ENCODE peak calls at places on chromosomes 12 and 14, in seven cellular contexts. H is left ventricle myocardium inferior; V is breast epithelium; K is tibial nerve; B is CD4-positive, alpha-beta memory T cell; Y is psoas muscle; W is kidney. U is an unnamed sample.
A peak's percentile ranks its signal among the peaks of the same experiment; 100 is the strongest.

GRCh38 chr14:90630407-90630806 is 185.8 kb downstream of the TTC7B start:
- DNase-seq in Y (no peak), V (no peak), W (no peak), K (no peak), H (no peak), B (no peak), U (no peak)

GRCh38 chr14:98082833-98083232 is 1189.2 kb downstream of the BCL11B start:
- DNase-seq in V (no peak), H (no peak), W (no peak), B (no peak), Y (no peak), K (no peak), U (no peak)

GRCh38 chr12:31118347-31118830 is 44.7 kb downstream of the DDX11 start:
- DNase-seq in W (no peak), Y (no peak), V (no peak), K (no peak), H (no peak), B (peak; percentile 22), U (no peak)

GRCh38 chr14:54503476-54503875 is 6.2 kb upstream of the CGRRF1 start:
- DNase-seq in W (no peak), V (no peak), H (no peak), Y (no peak), K (no peak), B (no peak), U (no peak)

GRCh38 chr14:53814371-53814770 is 142.3 kb downstream of the BMP4 start:
- DNase-seq in W (no peak), K (no peak), V (no peak), Y (no peak), H (no peak), B (no peak), U (no peak)

GRCh38 chr12:132850291-132850690 is 21.6 kb upstream of the GOLGA3 start:
- DNase-seq in W (no peak), B (no peak), Y (no peak), V (no peak), H (no peak), K (no peak), U (no peak)

GRCh38 chr12:124358572-124358971 is 63.7 kb downstream of the RFLNA start:
- DNase-seq in W (no peak), K (no peak), V (no peak), H (no peak), Y (no peak), B (no peak), U (no peak)

GRCh38 chr12:54140958-54141388 is 47.8 kb downstream of the SMUG1 start:
- DNase-seq in Y (peak; percentile 54), B (no peak), H (peak; percentile 27), V (no peak), K (no peak), W (peak; percentile 76), U (no peak)

GRCh38 chr12:132806857-132807256 is 21.8 kb downstream of the GOLGA3 start:
- DNase-seq in V (no peak), B (no peak), H (no peak), W (no peak), K (no peak), Y (no peak), U (no peak)

GRCh38 chr12:75814856-75815754 is 216.5 kb downstream of the PHLDA1 start:
- DNase-seq in B (peak; percentile 62), Y (no peak), V (no peak), H (no peak), K (no peak), W (no peak), U (no peak)

GRCh38 chr14:104933721-104934379 is 9.2 kb downstream of the PLD4 start:
- DNase-seq in K (peak; percentile 9), B (no peak), H (peak; percentile 12), W (peak; percentile 77), Y (no peak), V (no peak), U (no peak)

GRCh38 chr12:128387811-128388422 is 120.9 kb downstream of the TMEM132C start:
- DNase-seq in K (no peak), B (no peak), Y (peak; percentile 29), W (no peak), V (no peak), H (no peak), U (peak; percentile 48)

GRCh38 chr12:87685696-87686095 is 343.5 kb downstream of the C12orf50 start:
- DNase-seq in K (no peak), Y (no peak), V (no peak), H (no peak), W (no peak), B (no peak), U (no peak)

GRCh38 chr14:101232340-101233015 is 328.8 kb upstream of the DIO3 start:
- DNase-seq in B (no peak), H (no peak), K (no peak), Y (no peak), W (peak; percentile 49), V (no peak), U (no peak)

DNA sequence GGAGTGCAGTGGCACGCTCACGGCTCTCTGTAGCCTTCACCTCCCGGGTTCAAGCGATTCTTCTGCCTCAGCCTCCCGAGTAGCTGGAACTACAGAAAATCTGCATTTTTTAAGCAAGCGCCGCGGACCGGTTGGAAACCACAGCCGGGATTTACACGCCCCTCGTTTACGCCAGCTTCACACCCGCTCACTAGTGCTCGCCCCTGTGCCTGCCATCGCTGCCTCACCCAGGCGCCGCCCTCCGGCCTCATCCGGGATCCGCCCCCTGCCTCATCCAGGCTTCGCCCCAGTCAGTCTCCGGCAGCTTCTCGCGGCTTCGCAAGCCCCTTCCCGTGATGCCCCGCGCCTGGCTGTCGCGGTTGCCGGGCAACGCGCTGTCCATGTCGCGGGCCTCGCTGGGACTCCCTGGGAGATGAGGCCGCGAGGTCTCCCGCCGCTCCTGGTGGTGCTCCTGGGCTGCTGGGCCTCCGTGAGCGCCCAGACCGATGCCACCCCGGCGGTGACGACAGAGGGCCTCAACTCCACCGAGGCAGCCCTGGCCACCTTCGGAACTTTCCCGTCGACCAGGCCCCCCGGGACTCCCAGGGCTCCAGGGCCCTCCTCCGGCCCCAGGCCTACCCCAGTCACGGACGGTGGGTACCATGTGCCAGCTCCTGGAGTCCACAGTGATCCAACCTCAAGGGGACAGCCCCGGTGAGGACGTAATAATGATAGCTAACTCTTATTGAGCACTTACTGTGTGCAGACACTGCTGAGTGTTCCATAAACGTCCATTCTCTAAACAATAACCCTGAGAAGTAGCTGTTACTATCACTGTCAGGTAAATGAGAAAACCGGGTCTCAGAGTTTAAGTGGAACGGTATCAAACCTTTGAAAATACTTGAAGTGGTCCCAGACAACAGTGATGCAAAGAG is at the start of gene TCTN1:
- DNase-seq in V (peak; percentile 93), K (peak; percentile 91), W (peak; percentile 98), Y (peak; percentile 98), B (peak; percentile 94), H (peak; percentile 97), U (peak; percentile 98)
- H3K27ac ChIP-seq in V (peak within 1 kb of the TSS; percentile 83), K (peak within 1 kb of the TSS; percentile 68), W (peak within 1 kb of the TSS; percentile 67), Y (peak within 1 kb of the TSS; percentile 56), B (peak within 1 kb of the TSS; percentile 72), H (peak within 1 kb of the TSS; percentile 78), U (peak within 1 kb of the TSS; percentile 90)

DNA sequence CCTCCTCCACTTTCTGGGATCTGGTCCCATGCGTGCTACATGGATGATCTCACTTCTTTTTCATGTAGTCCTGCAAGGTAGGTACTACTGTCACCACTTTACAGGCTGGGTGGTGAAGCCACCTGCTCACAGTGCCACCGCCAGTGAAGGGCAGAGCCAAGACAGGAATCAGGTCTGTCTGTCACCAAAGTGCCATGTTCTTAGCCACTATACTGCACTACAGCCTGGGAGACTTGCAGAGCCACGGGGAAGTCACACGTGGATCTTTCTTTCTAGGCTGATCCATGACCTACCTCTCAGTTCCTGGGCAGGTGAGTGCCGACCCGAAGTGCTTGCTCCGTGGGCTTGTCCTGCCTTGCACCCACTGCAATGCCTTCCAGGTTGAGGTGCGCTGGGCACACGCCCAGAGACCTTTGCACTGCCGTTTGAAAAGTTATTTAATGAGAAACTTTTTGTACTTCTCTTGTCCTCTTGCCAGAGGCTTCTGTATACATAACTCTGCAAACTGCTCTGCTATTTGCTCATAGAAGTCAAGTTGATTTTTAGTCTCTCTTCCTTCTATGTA is 19.7 kb upstream of the CLMN start:
- DNase-seq in H (no peak), B (no peak), V (peak; percentile 44), W (no peak), K (no peak), Y (no peak), U (no peak)
- H3K27ac ChIP-seq in H (no peak overlapping the region), B (no peak overlapping the region), V (peak overlapping the region; percentile 87), W (no peak overlapping the region), K (no peak overlapping the region), Y (no peak overlapping the region), U (no peak overlapping the region)

GRCh38 chr12:110995016-110995415 is 74.6 kb upstream of the MYL2 start:
- DNase-seq in H (peak; percentile 36), Y (peak; percentile 21), K (no peak), B (no peak), W (no peak), V (no peak), U (no peak)

GRCh38 chr12:110998971-110999370 is 78.6 kb upstream of the MYL2 start:
- DNase-seq in K (no peak), Y (no peak), H (no peak), V (no peak), B (no peak), W (no peak), U (no peak)

GRCh38 chr12:110998165-110998564 is 77.8 kb upstream of the MYL2 start:
- DNase-seq in K (no peak), V (no peak), Y (no peak), W (no peak), H (no peak), B (no peak), U (no peak)

GRCh38 chr12:110995615-110996014 is 75.2 kb upstream of the MYL2 start:
- DNase-seq in K (no peak), B (no peak), Y (no peak), H (no peak), W (no peak), V (no peak), U (no peak)

DNA sequence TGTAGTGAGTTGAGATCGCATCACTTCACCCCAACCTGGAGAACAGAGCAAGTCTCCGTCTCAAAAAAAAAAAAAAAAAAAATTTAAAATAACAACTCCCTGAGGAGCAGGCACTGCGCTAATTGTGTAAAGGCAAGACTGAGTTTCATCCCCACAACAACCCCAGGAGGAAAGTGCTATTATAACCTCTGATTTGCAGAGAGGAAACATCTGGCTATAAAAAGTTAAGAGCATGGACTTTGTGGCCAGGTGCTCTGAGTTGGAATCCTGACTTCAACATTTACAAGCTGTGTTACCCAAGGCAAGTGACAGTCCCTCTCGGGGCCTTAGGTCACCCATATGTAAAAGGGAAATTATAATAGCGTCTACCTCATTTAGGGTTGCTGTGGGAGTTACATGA is 76.0 kb upstream of the MYL2 start:
- DNase-seq in K (no peak), Y (no peak), B (no peak), V (no peak), H (no peak), W (no peak), U (no peak)
- H3K27ac ChIP-seq in K (no peak overlapping the region), Y (no peak overlapping the region), B (no peak overlapping the region), V (no peak overlapping the region), H (no peak overlapping the region), W (no peak overlapping the region), U (no peak overlapping the region)

DNA sequence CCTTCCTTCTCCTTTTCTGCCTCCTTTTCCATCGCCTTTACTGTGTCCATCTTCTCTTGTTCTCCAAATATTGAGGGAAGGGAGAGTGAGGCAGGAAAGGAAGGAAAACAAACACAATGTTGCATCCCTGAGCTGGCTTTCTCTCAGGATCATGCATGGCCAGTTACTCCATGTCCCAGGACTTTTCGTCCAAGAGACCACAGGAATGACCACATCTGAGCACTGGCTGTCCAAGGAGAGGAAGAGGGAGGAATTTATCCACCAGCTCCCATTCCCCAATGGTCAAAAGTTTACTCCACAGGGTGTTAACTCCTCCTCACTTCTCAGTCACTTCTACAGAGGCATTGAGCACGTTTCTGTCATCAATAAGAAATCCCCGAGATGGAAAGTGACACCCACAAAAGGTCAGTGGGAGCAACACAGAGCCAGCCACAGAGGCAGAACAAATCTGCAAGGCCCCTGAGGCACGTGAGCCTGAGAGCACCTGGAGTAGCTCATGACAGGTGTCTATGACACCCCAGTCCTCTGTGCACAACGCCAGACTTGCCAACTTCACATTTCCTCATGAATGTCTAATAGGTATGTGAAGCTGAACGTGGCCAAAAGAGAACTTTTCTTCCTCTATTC is 177.3 kb upstream of the NUDT4 start:
- DNase-seq in B (no peak), W (no peak), Y (no peak), H (no peak), V (no peak), K (no peak), U (no peak)
- H3K27ac ChIP-seq in B (no peak overlapping the region), W (no peak overlapping the region), Y (peak overlapping the region; percentile 51), H (no peak overlapping the region), V (no peak overlapping the region), K (no peak overlapping the region), U (no peak overlapping the region)